ENCODE peak calls at places on chromosomes 1 and 21, in nine cellular contexts. K is posterior cingulate gyrus, O is SK-MEL-5, N is astrocyte of the cerebellum, J is sciatic nerve, I is pancreas, D is DMS153, P is kidney tubule cell, V is GM03348. T is an unnamed sample.

GRCh38 chr1:26961826-26962225 is 1.6 kb upstream of the KDF1 start:
- DNase-seq in K (no peak), O (no peak), N (peak; percentile 57), J (no peak), I (no peak), D (no peak), P (peak; percentile 53), V (peak; percentile 84), T (no peak)

GRCh38 chr1:24929876-24930702 is at the start of gene RUNX3:
- DNase-seq in K (no peak), O (peak; percentile 78), N (no peak), J (peak; percentile 74), I (peak; percentile 57), D (peak; percentile 70), P (no peak), V (peak; percentile 88), T (peak; percentile 44)

GRCh38 chr21:14952916-14953315 is 111.9 kb downstream of the NRIP1 start:
- DNase-seq in K (no peak), O (no peak), N (no peak), J (no peak), I (no peak), D (no peak), P (no peak), V (no peak), T (no peak)

GRCh38 chr21:45409466-45410150 is 4.6 kb downstream of the COL18A1 start:
- DNase-seq in K (peak; percentile 27), O (no peak), N (no peak), J (no peak), I (peak; percentile 25), D (no peak), P (peak; percentile 65), V (no peak), T (no peak)

GRCh38 chr1:3598051-3598471 is 13.2 kb downstream of the MEGF6 start:
- DNase-seq in K (no peak), O (no peak), N (peak; percentile 19), J (peak; percentile 80), I (no peak), D (no peak), P (no peak), V (peak; percentile 43), T (no peak)

GRCh38 chr1:241610056-241610815 is 29.9 kb downstream of the CHML start:
- DNase-seq in K (no peak), O (no peak), N (no peak), J (no peak), I (peak; percentile 70), D (peak; percentile 72), P (peak; percentile 12), V (no peak), T (no peak)

GRCh38 chr1:50976890-50977574 is 7.0 kb downstream of the CDKN2C start:
- DNase-seq in K (no peak), O (peak; percentile 49), N (no peak), J (no peak), I (peak; percentile 46), D (peak; percentile 55), P (peak; percentile 49), V (peak; percentile 71), T (no peak)

GRCh38 chr1:156584813-156585212 is 5.3 kb downstream of the TTC24 start:
- DNase-seq in K (no peak), O (no peak), N (no peak), J (no peak), I (no peak), D (peak; percentile 41), P (no peak), V (no peak), T (no peak)

GRCh38 chr1:202056644-202057334 is 46.4 kb downstream of the ELF3 start:
- DNase-seq in K (no peak), O (no peak), N (no peak), J (no peak), I (peak; percentile 91), D (peak; percentile 100), P (peak; percentile 49), V (no peak), T (no peak)

GRCh38 chr1:204146965-204147364 is 4.9 kb downstream of the ETNK2 start:
- DNase-seq in K (no peak), O (no peak), N (no peak), J (no peak), I (no peak), D (no peak), P (no peak), V (no peak), T (no peak)

GRCh38 chr1:204150702-204151561 is 912 bp downstream of the ETNK2 start:
- DNase-seq in K (no peak), O (no peak), N (no peak), J (peak; percentile 71), I (peak; percentile 30), D (no peak), P (no peak), V (no peak), T (no peak)

GRCh38 chr1:56824956-56825355 is 5.8 kb upstream of the FYB2 start:
- DNase-seq in K (no peak), O (no peak), N (no peak), J (no peak), I (no peak), D (peak; percentile 96), P (peak; percentile 68), V (no peak), T (no peak)

GRCh38 chr1:16260814-16261213 is 23.8 kb upstream of the CPLANE2 start:
- DNase-seq in K (no peak), O (peak; percentile 59), N (peak; percentile 39), J (no peak), I (no peak), D (no peak), P (peak; percentile 79), V (peak; percentile 52), T (no peak)

GRCh38 chr1:2376931-2377672 is 14.3 kb downstream of the MORN1 start:
- DNase-seq in K (no peak), O (no peak), N (no peak), J (peak; percentile 53), I (no peak), D (no peak), P (no peak), V (no peak), T (no peak)

T was measured in ascending aorta.